ENCODE peak calls at places on chromosomes 11 and 22, in five cellular contexts. U is transverse colon; M is H7; C is cardiac fibroblast; E is effector memory CD4-positive, alpha-beta T cell. G is an unnamed sample.

GRCh38 chr11:123640677-123641494 is 13.5 kb downstream of the SCN3B start:
- DNase-seq in U (peak), M (peak), C (peak), E (no peak), G (no peak)

GRCh38 chr11:16806791-16807190 is 68.3 kb downstream of the C11orf58 start:
- DNase-seq in U (no peak), M (no peak), C (no peak), E (no peak), G (no peak)

GRCh38 chr11:123546515-123546914 is 107.9 kb downstream of the SCN3B start:
- DNase-seq in U (no peak), M (no peak), C (peak), E (no peak), G (peak)

GRCh38 chr11:28058333-28058732 is 49.6 kb downstream of the KIF18A start:
- DNase-seq in U (no peak), M (no peak), C (no peak), E (no peak), G (no peak)

GRCh38 chr11:109859325-109859724 is 233.9 kb upstream of the ZC3H12C start:
- DNase-seq in U (no peak), M (no peak), C (peak), E (no peak), G (peak)

GRCh38 chr11:115618428-115618827 is 114.2 kb upstream of the CADM1 start:
- DNase-seq in U (no peak), M (no peak), C (no peak), E (no peak), G (no peak)

GRCh38 chr11:119721129-119722120 is 7.6 kb downstream of the NECTIN1 start:
- DNase-seq in U (no peak), M (peak), C (peak), E (no peak), G (peak)

GRCh38 chr11:107785401-107785800 is 73.2 kb downstream of the SLC35F2 start:
- DNase-seq in U (no peak), M (no peak), C (peak), E (no peak), G (peak)

GRCh38 chr11:65860278-65861164 is at the start of gene MUS81:
- DNase-seq in U (peak), M (peak), C (peak), E (peak), G (peak)

GRCh38 chr11:63667993-63668392 is 3.2 kb downstream of the ATL3 start:
- DNase-seq in U (no peak), M (no peak), C (peak), E (no peak), G (peak)

GRCh38 chr11:78310500-78310909 is 107.1 kb downstream of the GAB2 start:
- DNase-seq in U (peak), M (no peak), C (peak), E (no peak), G (peak)

GRCh38 chr22:31212783-31213626 is 907 bp downstream of the LIMK2 start:
- DNase-seq in U (no peak), M (peak), C (no peak), E (no peak), G (no peak)

GRCh38 chr11:14022821-14023220 is 60.3 kb downstream of the SPON1 start:
- DNase-seq in U (no peak), M (no peak), C (no peak), E (no peak), G (no peak)

GRCh38 chr11:121291896-121292502 is 572 bp upstream of the SC5D start:
- DNase-seq in U (peak), M (peak), C (no peak), E (no peak), G (no peak)

GRCh38 chr11:13009476-13009920 is 382 bp downstream of the RASSF10 start:
- DNase-seq in U (no peak), M (no peak), C (peak), E (no peak), G (peak)

GRCh38 chr11:9568854-9569587 is 4.4 kb upstream of the WEE1 start:
- DNase-seq in U (peak), M (peak), C (peak), E (no peak), G (peak)

GRCh38 chr11:63710476-63711217 is 29.3 kb downstream of the RTN3 start:
- DNase-seq in U (peak), M (no peak), C (peak), E (no peak), G (peak)

GRCh38 chr11:126194121-126194543 is 17.3 kb downstream of the RPUSD4 start:
- DNase-seq in U (peak), M (peak), C (peak), E (no peak), G (peak)

GRCh38 chr11:87493516-87493915 is 455.8 kb downstream of the TMEM135 start:
- DNase-seq in U (no peak), M (peak), C (no peak), E (no peak), G (peak)

GRCh38 chr11:108685419-108686161 is 20.7 kb downstream of the DDX10 start:
- DNase-seq in U (no peak), M (no peak), C (peak), E (no peak), G (peak)

DNA sequence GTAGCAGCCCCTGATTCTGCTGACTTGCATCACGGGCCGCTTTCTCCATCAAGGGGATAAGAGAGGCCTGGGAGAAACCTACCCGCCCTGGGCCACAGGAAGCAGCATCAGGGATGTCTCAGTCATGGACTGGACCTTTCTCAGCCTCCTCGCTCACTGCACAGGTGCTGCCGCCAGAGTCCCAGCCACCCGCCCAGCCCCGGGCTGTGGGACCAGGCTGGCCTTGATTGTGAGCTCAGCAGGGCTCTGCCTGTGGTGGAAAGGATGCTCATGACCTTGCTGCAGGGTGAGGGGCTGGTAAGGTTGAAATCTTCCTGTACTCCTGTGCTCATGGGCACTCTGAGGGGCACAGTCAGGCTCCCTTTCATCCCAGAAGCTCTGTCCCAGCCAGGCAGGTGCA is 26.0 kb upstream of the GGTLC2 start:
- DNase-seq in U (no peak), M (no peak), C (no peak), E (no peak), G (peak)
- H3K4me3 ChIP-seq in U (no peak), M (no peak), C (no peak), E (no peak), G (no peak)

DNA sequence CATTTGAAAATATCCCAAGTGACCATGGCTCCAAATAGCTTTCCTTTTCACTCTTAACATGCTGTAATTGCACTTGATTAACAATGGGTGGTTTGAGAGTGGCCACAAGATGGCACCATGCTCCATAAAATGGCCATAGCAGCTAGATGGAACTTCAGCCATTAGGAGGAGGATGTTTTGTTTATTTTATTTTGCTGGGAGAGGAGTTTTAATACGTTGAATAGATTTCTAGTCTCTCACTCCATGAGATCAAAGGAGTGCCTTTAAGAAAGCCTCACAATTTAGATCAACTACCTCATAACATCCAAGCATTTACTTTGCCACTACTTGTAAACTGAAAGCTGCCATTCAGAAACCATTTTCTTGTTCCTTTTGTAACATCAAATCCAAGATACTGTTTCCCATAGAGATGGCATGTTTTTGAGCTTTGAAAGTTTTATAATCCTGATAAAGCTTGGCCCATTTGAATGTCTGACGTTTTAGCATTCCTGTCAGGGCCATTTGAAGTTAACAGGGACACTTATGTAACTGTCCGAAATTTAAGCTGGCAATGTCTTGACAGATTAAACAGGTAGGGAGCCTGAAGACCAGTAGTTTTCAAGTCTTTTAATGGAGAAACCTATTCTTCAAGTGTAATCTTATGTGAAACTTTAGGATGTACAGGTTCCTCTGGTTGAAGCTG is 4.7 kb downstream of the FEN1 start:
- DNase-seq in U (peak), M (peak), C (peak), E (peak), G (peak)
- H3K4me3 ChIP-seq in U (no peak), M (no peak), C (no peak), E (no peak), G (no peak)

GRCh38 chr22:45865561-45866397 is 111.2 kb downstream of the WNT7B start:
- DNase-seq in U (no peak), M (peak), C (no peak), E (no peak), G (peak)

GRCh38 chr22:45866398-45867117 is 110.4 kb downstream of the WNT7B start:
- DNase-seq in U (no peak), M (peak), C (no peak), E (no peak), G (peak)

GRCh38 chr22:45868586-45869443 is 108.1 kb downstream of the WNT7B start:
- DNase-seq in U (no peak), M (peak), C (no peak), E (no peak), G (peak)

GRCh38 chr22:45867906-45868555 is 108.9 kb downstream of the WNT7B start:
- DNase-seq in U (no peak), M (peak), C (no peak), E (no peak), G (peak)

DNA sequence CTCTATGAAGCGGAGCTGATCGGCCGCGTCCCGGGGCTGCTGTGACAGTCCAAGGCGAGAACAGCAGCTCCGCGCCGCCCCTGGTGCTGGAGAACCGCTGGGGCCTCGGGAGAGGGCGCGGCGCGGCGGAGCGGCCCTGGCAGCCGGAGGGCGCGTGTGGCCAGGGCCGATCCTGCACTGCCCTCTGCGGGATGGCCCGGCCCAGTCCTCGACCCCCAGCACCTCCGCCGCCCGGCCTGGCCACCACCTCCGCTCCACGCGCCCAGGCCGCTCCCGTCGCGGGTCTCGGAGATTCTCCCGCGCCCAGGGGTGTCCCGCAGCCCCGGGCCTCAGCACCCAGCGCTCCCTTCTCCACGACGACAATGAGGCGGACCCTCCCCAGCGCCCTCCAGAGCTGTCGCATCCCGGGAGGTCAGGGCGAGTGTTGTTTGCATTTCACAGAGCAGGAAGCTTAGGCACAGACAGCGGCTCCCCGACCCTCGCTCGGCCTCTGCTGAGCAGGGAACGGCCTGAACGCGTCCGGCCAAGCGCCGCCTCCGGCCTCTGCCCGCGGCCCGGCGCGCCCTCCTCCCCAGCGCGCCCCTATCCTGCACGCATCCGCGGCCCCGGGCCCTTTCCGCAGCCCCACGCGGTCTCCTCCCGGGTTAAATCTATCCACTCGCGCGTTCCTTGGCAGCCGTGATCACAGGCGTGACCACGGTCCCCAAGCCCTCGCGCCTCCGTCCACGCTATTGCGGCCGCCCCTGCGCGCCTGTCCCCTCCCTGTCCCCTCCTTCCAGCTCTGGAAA is 109.7 kb downstream of the WNT7B start:
- DNase-seq in U (no peak), M (peak), C (peak), E (no peak), G (peak)
- H3K4me3 ChIP-seq in U (no peak), M (peak), C (peak), E (no peak), G (peak)

GRCh38 chr11:128291835-128292234 is 295.5 kb downstream of the ETS1 start:
- DNase-seq in U (peak), M (no peak), C (no peak), E (peak), G (no peak)
- H3K4me3 ChIP-seq in U (no peak), M (no peak), C (no peak), E (no peak), G (no peak)

GRCh38 chr11:36467913-36468312 is 42.2 kb downstream of the TRAF6 start:
- DNase-seq in U (no peak), M (no peak), C (no peak), E (no peak), G (no peak)

GRCh38 chr11:36471577-36471976 is 38.5 kb downstream of the TRAF6 start:
- DNase-seq in U (no peak), M (no peak), C (no peak), E (no peak), G (no peak)

GRCh38 chr11:36465449-36466163 is 44.5 kb downstream of the TRAF6 start:
- DNase-seq in U (no peak), M (no peak), C (no peak), E (no peak), G (no peak)

GRCh38 chr11:36469881-36470802 is 39.9 kb downstream of the TRAF6 start:
- DNase-seq in U (no peak), M (no peak), C (peak), E (no peak), G (no peak)

GRCh38 chr11:36469063-36469462 is 41.0 kb downstream of the TRAF6 start:
- DNase-seq in U (no peak), M (peak), C (peak), E (no peak), G (no peak)
- H3K4me3 ChIP-seq in U (no peak), M (no peak), C (no peak), E (no peak), G (no peak)

GRCh38 chr11:73359341-73359740 is 16.9 kb upstream of the RELT start:
- DNase-seq in U (no peak), M (no peak), C (peak), E (no peak), G (peak)
- H3K4me3 ChIP-seq in U (no peak), M (no peak), C (no peak), E (no peak), G (peak)

GRCh38 chr22:42283288-42284229 is 13.1 kb upstream of the TCF20 start:
- DNase-seq in U (no peak), M (peak), C (no peak), E (peak), G (peak)
- H3K4me3 ChIP-seq in U (peak), M (peak), C (peak), E (peak), G (peak)

DNA sequence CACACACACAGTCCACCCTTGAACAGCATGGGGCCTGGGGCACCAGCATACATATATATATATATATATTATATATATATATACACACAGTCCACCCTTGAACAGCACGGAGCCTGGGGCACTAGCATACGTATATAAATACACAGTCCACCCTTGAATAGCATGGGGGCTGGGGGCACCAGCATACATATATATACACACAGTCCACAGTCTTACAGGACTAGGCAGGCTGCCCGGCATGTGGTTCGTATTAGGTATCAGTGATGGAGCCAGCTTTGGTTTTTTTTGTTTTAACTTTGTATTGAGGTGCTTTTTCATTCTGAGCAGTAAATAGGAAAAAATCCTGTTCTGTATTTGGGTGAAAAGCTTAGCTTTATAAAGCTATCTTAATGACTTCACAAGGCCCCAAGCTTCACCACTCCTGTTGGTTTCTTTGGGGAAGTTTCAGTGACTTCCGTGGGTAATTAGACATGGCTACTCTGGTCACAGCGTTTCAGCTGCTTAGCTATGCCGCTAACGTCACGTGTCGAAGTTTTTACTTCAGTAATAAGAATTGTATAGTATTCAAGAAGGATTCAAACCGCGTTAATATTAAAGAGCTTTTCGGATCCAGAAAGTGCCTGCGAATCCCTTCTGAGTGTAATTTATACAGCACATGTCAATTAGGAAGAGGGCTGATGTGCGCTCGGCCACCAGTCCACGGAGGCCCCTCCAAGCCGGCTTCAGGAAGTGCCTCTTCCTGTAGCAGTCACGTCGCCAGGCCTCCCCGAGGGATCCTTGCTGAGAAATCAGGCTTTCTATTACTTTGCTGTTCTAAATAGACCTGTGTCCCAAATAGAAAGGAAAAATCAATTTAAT is 179.7 kb downstream of the TBC1D22A start:
- DNase-seq in U (no peak), M (no peak), C (no peak), E (no peak), G (peak)
- H3K4me3 ChIP-seq in U (no peak), M (no peak), C (no peak), E (no peak), G (no peak)

DNA sequence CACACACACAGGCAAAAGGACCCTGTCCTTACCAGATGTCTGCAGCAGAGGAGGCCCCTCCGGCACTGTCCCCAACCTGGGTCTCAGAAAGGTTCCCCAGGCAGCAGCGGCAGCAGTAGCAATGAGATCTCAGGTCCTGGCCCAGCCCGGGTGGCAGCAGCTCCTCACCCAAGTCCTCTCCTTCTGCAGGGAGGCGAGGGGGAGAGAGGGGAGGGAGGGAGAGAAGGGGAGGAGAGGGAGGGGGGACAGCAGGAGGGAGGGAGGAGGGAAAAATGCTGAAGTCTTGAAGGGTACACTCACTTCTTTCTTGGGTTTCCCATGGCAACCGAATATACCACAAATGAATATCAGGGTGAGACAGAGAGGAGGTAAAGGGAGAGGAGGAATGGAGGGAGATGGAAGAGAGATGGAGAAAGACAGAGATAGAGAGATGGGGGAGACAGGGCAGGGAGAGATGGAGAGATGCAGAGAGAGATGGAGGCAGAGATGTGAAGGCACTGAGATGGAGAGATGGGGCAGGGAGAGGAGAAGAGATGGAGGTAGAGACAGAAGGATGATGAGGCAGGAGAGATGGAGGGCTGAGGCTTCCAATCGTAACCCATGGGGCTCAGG is 9.4 kb downstream of the ELFN2 start:
- DNase-seq in U (no peak), M (no peak), C (no peak), E (no peak), G (no peak)
- H3K4me3 ChIP-seq in U (no peak), M (no peak), C (no peak), E (no peak), G (no peak)

G was measured in osteoblast.